ENCODE peak calls at places on chromosomes 3 and 15, in nine cellular contexts. S is transverse colon; O is substantia nigra; Q is CD4-positive, alpha-beta T cell; J is tibial nerve; X is endothelial cell of umbilical vein; M is psoas muscle; G is brain microvascular endothelial cell; E is stomach. U is an unnamed sample.

GRCh38 chr3:11661827-11662226 is 18.1 kb upstream of the VGLL4 start:
- DNase-seq in S (no peak), O (no peak), Q (no peak), J (no peak), X (peak; percentile 63), M (no peak), G (peak; percentile 79), E (no peak), U (no peak)

GRCh38 chr3:185656321-185656840 is 70.3 kb downstream of the SENP2 start:
- DNase-seq in S (peak; percentile 30), O (no peak), Q (no peak), J (peak; percentile 60), X (peak; percentile 95), M (peak; percentile 64), G (peak; percentile 98), E (no peak), U (peak; percentile 90)

GRCh38 chr3:129558772-129559564 is 16.0 kb downstream of the H1-8 start:
- DNase-seq in S (no peak), O (no peak), Q (no peak), J (no peak), X (peak; percentile 52), M (peak; percentile 46), G (no peak), E (no peak), U (no peak)

GRCh38 chr15:80251505-80252280 is at the start of gene CTXND1:
- DNase-seq in S (no peak), O (no peak), Q (no peak), J (no peak), X (no peak), M (peak; percentile 17), G (no peak), E (no peak), U (no peak)

GRCh38 chr3:50534721-50535330 is 31.4 kb upstream of the CACNA2D2 start:
- DNase-seq in S (no peak), O (no peak), Q (no peak), J (no peak), X (no peak), M (no peak), G (no peak), E (no peak), U (no peak)

GRCh38 chr3:172449468-172450149 is 1.4 kb upstream of the GHSR start:
- DNase-seq in S (no peak), O (no peak), Q (no peak), J (no peak), X (peak; percentile 46), M (peak; percentile 22), G (peak; percentile 7), E (no peak), U (no peak)

GRCh38 chr3:186825294-186825821 is 17.2 kb upstream of the ADIPOQ start:
- DNase-seq in S (no peak), O (no peak), Q (no peak), J (no peak), X (no peak), M (peak; percentile 21), G (peak; percentile 77), E (no peak), U (no peak)

GRCh38 chr3:51955893-51956770 is 951 bp downstream of the GPR62 start:
- DNase-seq in S (peak; percentile 52), O (no peak), Q (no peak), J (no peak), X (peak; percentile 69), M (peak; percentile 78), G (no peak), E (peak; percentile 77), U (peak; percentile 77)

GRCh38 chr3:189664311-189664710 is 33.1 kb downstream of the TP63 start:
- DNase-seq in S (no peak), O (no peak), Q (no peak), J (no peak), X (peak; percentile 26), M (peak; percentile 37), G (peak; percentile 91), E (no peak), U (peak; percentile 27)

GRCh38 chr3:171646357-171647133 is 163.7 kb downstream of the PLD1 start:
- DNase-seq in S (no peak), O (no peak), Q (no peak), J (no peak), X (peak; percentile 70), M (no peak), G (no peak), E (no peak), U (no peak)

GRCh38 chr3:43477600-43477999 is 144.2 kb downstream of the ANO10 start:
- DNase-seq in S (peak; percentile 13), O (no peak), Q (peak; percentile 52), J (no peak), X (peak; percentile 59), M (peak; percentile 30), G (no peak), E (no peak), U (no peak)

GRCh38 chr15:74995182-74995778 is at the start of gene SCAMP5:
- DNase-seq in S (peak; percentile 95), O (peak; percentile 62), Q (peak; percentile 86), J (peak; percentile 84), X (peak; percentile 79), M (peak; percentile 87), G (peak; percentile 89), E (peak; percentile 97), U (peak; percentile 90)

GRCh38 chr3:56952846-56953245 is 107.6 kb upstream of the SPATA12 start:
- DNase-seq in S (peak; percentile 33), O (no peak), Q (no peak), J (no peak), X (no peak), M (no peak), G (no peak), E (peak; percentile 57), U (no peak)

GRCh38 chr15:87816016-87816415 is 440.5 kb downstream of the NTRK3 start:
- DNase-seq in S (no peak), O (no peak), Q (no peak), J (no peak), X (no peak), M (no peak), G (no peak), E (no peak), U (no peak)

GRCh38 chr3:194051554-194052175 is 84.3 kb upstream of the HES1 start:
- DNase-seq in S (peak; percentile 56), O (no peak), Q (no peak), J (no peak), X (no peak), M (no peak), G (no peak), E (no peak), U (no peak)

GRCh38 chr3:194054941-194055340 is 81.0 kb upstream of the HES1 start:
- DNase-seq in S (no peak), O (no peak), Q (no peak), J (no peak), X (no peak), M (no peak), G (no peak), E (no peak), U (no peak)

GRCh38 chr3:194053136-194053535 is 82.8 kb upstream of the HES1 start:
- DNase-seq in S (no peak), O (no peak), Q (no peak), J (no peak), X (no peak), M (no peak), G (no peak), E (no peak), U (no peak)

GRCh38 chr3:194056731-194057415 is 79.1 kb upstream of the HES1 start:
- DNase-seq in S (no peak), O (no peak), Q (no peak), J (no peak), X (no peak), M (no peak), G (no peak), E (no peak), U (no peak)

GRCh38 chr3:194054540-194054939 is 81.4 kb upstream of the HES1 start:
- DNase-seq in S (no peak), O (no peak), Q (no peak), J (no peak), X (no peak), M (no peak), G (no peak), E (no peak), U (no peak)
- H3K27ac ChIP-seq in S (no peak overlapping the region), O (no peak overlapping the region), Q (no peak overlapping the region), J (no peak overlapping the region), X (no peak overlapping the region), M (no peak overlapping the region), G (no peak overlapping the region), E (no peak overlapping the region), U (no peak overlapping the region)

GRCh38 chr15:71189723-71190122 is 74.5 kb downstream of the THSD4 start:
- DNase-seq in S (no peak), O (no peak), Q (no peak), J (no peak), X (no peak), M (no peak), G (peak; percentile 46), E (no peak), U (no peak)

GRCh38 chr15:71183063-71183462 is 67.8 kb downstream of the THSD4 start:
- DNase-seq in S (no peak), O (no peak), Q (no peak), J (no peak), X (no peak), M (no peak), G (no peak), E (no peak), U (no peak)

GRCh38 chr15:71185706-71186105 is 70.4 kb downstream of the THSD4 start:
- DNase-seq in S (no peak), O (no peak), Q (no peak), J (no peak), X (no peak), M (no peak), G (no peak), E (no peak), U (no peak)

GRCh38 chr15:71186971-71187960 is 72.0 kb downstream of the THSD4 start:
- DNase-seq in S (no peak), O (no peak), Q (no peak), J (no peak), X (no peak), M (no peak), G (no peak), E (no peak), U (no peak)

GRCh38 chr15:71186267-71186666 is 71.0 kb downstream of the THSD4 start:
- DNase-seq in S (no peak), O (no peak), Q (no peak), J (no peak), X (no peak), M (no peak), G (no peak), E (no peak), U (no peak)
- H3K27ac ChIP-seq in S (no peak overlapping the region), O (no peak overlapping the region), Q (no peak overlapping the region), J (no peak overlapping the region), X (no peak overlapping the region), M (no peak overlapping the region), G (no peak overlapping the region), E (no peak overlapping the region), U (no peak overlapping the region)

GRCh38 chr3:123751478-123751877 is 132.7 kb downstream of the MYLK start:
- DNase-seq in S (no peak), O (no peak), Q (no peak), J (no peak), X (no peak), M (no peak), G (no peak), E (no peak), U (no peak)
- H3K27ac ChIP-seq in S (no peak overlapping the region), O (no peak overlapping the region), Q (no peak overlapping the region), J (no peak overlapping the region), X (no peak overlapping the region), M (no peak overlapping the region), G (no peak overlapping the region), E (no peak overlapping the region), U (peak overlapping the region; percentile 62)

DNA sequence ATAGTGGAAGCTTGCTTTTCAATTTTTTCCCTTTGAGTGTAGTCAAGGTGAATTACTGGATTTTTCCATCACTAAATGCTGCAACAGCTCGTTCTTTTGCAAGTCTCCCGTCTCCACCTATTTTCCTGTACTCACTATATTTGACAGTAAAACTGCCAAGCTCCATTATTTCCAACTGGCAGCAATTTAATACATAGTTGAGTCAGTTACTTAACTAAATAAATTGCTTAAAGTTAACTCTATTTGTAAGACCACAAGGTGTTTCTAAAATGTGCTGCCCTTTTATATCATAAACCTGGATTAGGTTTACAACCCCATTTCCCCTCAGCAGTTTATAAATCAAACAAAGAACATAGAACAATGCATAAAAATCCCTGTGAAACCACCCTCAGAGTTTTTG is 211.4 kb upstream of the DPH6 start:
- DNase-seq in S (no peak), O (no peak), Q (no peak), J (no peak), X (no peak), M (no peak), G (no peak), E (no peak), U (no peak)
- H3K27ac ChIP-seq in S (no peak overlapping the region), O (no peak overlapping the region), Q (no peak overlapping the region), J (no peak overlapping the region), X (no peak overlapping the region), M (no peak overlapping the region), G (no peak overlapping the region), E (no peak overlapping the region), U (no peak overlapping the region)

U was measured in tibial artery.